ENCODE peak calls at places on chromosomes 6 and 20, in five cellular contexts. One of them, this sample, is unnamed. For H3K36me3, the result is how much of the 10 kb centered on the place peaks cover.

GRCh38 chr20:44247676-44248419 is 740 bp downstream of the GDAP1L1 start:
- DNase-seq in fibroblast of lung: peak
- DNase-seq in cardiac muscle cell: peak
- DNase-seq in psoas muscle: no peak
- DNase-seq in astrocyte: peak
- DNase-seq in this sample: no peak

GRCh38 chr20:6636209-6637159 is 131.0 kb upstream of the BMP2 start:
- DNase-seq in fibroblast of lung: peak
- DNase-seq in cardiac muscle cell: peak
- DNase-seq in psoas muscle: no peak
- DNase-seq in astrocyte: peak
- DNase-seq in this sample: no peak

GRCh38 chr6:13355043-13355945 is 27.0 kb upstream of the TBC1D7 start:
- DNase-seq in fibroblast of lung: peak
- DNase-seq in cardiac muscle cell: peak
- DNase-seq in psoas muscle: no peak
- DNase-seq in astrocyte: peak
- DNase-seq in this sample: no peak

GRCh38 chr6:37667050-37667814 is 30.5 kb downstream of the MDGA1 start:
- DNase-seq in fibroblast of lung: peak
- DNase-seq in cardiac muscle cell: no peak
- DNase-seq in psoas muscle: no peak
- DNase-seq in astrocyte: peak
- DNase-seq in this sample: no peak

GRCh38 chr6:66396145-66396544 is 689.1 kb upstream of the EYS start:
- DNase-seq in fibroblast of lung: no peak
- DNase-seq in cardiac muscle cell: no peak
- DNase-seq in psoas muscle: no peak
- DNase-seq in astrocyte: no peak
- DNase-seq in this sample: no peak

GRCh38 chr6:78383968-78384367 is 483.4 kb upstream of the IRAK1BP1 start:
- DNase-seq in fibroblast of lung: no peak
- DNase-seq in cardiac muscle cell: no peak
- DNase-seq in psoas muscle: no peak
- DNase-seq in astrocyte: no peak
- DNase-seq in this sample: no peak

GRCh38 chr20:50558483-50558925 is 48.3 kb downstream of the PTPN1 start:
- DNase-seq in fibroblast of lung: peak
- DNase-seq in cardiac muscle cell: peak
- DNase-seq in psoas muscle: no peak
- DNase-seq in astrocyte: peak
- DNase-seq in this sample: no peak

GRCh38 chr6:29035951-29036350 is 9.0 kb downstream of the OR2W1 start:
- DNase-seq in fibroblast of lung: no peak
- DNase-seq in cardiac muscle cell: no peak
- DNase-seq in psoas muscle: no peak
- DNase-seq in astrocyte: no peak
- DNase-seq in this sample: no peak

GRCh38 chr6:167855825-167856425 is 29.2 kb downstream of the AFDN start:
- DNase-seq in fibroblast of lung: peak
- DNase-seq in cardiac muscle cell: peak
- DNase-seq in psoas muscle: no peak
- DNase-seq in astrocyte: peak
- DNase-seq in this sample: no peak

GRCh38 chr6:69791065-69791471 is 5.7 kb downstream of the LMBRD1 start:
- DNase-seq in fibroblast of lung: no peak
- DNase-seq in cardiac muscle cell: no peak
- DNase-seq in psoas muscle: no peak
- DNase-seq in astrocyte: peak
- DNase-seq in this sample: no peak

GRCh38 chr6:123380257-123380656 is 256.5 kb downstream of the TRDN start:
- DNase-seq in fibroblast of lung: peak
- DNase-seq in cardiac muscle cell: peak
- DNase-seq in psoas muscle: no peak
- DNase-seq in astrocyte: peak
- DNase-seq in this sample: no peak

GRCh38 chr20:24863356-24863755 is 85.7 kb upstream of the CST7 start:
- DNase-seq in fibroblast of lung: peak
- DNase-seq in cardiac muscle cell: peak
- DNase-seq in psoas muscle: no peak
- DNase-seq in astrocyte: peak
- DNase-seq in this sample: no peak

GRCh38 chr20:36240076-36240475 is 3.8 kb downstream of the AAR2 start:
- DNase-seq in fibroblast of lung: no peak
- DNase-seq in cardiac muscle cell: no peak
- DNase-seq in psoas muscle: no peak
- DNase-seq in astrocyte: no peak
- DNase-seq in this sample: no peak
- H3K36me3 ChIP-seq in fibroblast of lung: under half
- H3K36me3 ChIP-seq in cardiac muscle cell: under half
- H3K36me3 ChIP-seq in psoas muscle: under half
- H3K36me3 ChIP-seq in astrocyte: under half
- H3K36me3 ChIP-seq in this sample: under half

GRCh38 chr6:31778999-31779885 is 2.1 kb upstream of the VWA7 start:
- DNase-seq in fibroblast of lung: no peak
- DNase-seq in cardiac muscle cell: no peak
- DNase-seq in psoas muscle: no peak
- DNase-seq in astrocyte: no peak
- DNase-seq in this sample: no peak
- H3K36me3 ChIP-seq in fibroblast of lung: under half
- H3K36me3 ChIP-seq in cardiac muscle cell: under half
- H3K36me3 ChIP-seq in psoas muscle: under half
- H3K36me3 ChIP-seq in astrocyte: under half
- H3K36me3 ChIP-seq in this sample: under half

DNA sequence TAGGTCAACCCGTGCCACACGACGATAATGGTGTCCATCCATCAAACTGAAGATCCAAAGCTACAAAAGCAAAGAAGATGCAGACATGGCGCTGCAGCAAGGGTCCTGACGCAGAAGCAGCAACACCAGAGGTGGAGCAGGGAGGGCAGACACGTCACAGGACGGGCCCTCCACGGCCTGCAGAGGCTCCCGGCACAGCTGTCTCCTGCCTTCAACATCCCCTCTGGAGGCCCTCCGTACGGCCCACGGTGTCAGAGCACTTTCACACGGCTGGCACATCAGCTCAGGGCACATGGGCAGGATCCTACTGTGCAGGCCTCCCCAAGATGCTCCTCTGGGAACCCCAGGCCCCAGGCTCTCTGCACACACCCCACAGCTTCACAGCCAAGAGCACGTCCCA is 37.6 kb downstream of the WDR27 start:
- DNase-seq in fibroblast of lung: no peak
- DNase-seq in cardiac muscle cell: no peak
- DNase-seq in psoas muscle: no peak
- DNase-seq in astrocyte: no peak
- DNase-seq in this sample: no peak
- H3K36me3 ChIP-seq in fibroblast of lung: under half
- H3K36me3 ChIP-seq in cardiac muscle cell: under half
- H3K36me3 ChIP-seq in psoas muscle: under half
- H3K36me3 ChIP-seq in astrocyte: under half
- H3K36me3 ChIP-seq in this sample: under half

GRCh38 chr6:151092561-151092960 is 147.2 kb upstream of the AKAP12 start:
- DNase-seq in fibroblast of lung: no peak
- DNase-seq in cardiac muscle cell: no peak
- DNase-seq in psoas muscle: no peak
- DNase-seq in astrocyte: peak
- DNase-seq in this sample: no peak
- H3K36me3 ChIP-seq in fibroblast of lung: under half
- H3K36me3 ChIP-seq in cardiac muscle cell: under half
- H3K36me3 ChIP-seq in psoas muscle: under half
- H3K36me3 ChIP-seq in astrocyte: under half
- H3K36me3 ChIP-seq in this sample: under half

GRCh38 chr6:16146028-16146427 is 17.1 kb downstream of the MYLIP start:
- DNase-seq in fibroblast of lung: no peak
- DNase-seq in cardiac muscle cell: no peak
- DNase-seq in psoas muscle: no peak
- DNase-seq in astrocyte: no peak
- DNase-seq in this sample: no peak
- H3K36me3 ChIP-seq in fibroblast of lung: under half
- H3K36me3 ChIP-seq in cardiac muscle cell: half or more
- H3K36me3 ChIP-seq in psoas muscle: under half
- H3K36me3 ChIP-seq in astrocyte: under half
- H3K36me3 ChIP-seq in this sample: half or more

GRCh38 chr6:131592935-131593334 is 19.9 kb downstream of the ARG1 start:
- DNase-seq in fibroblast of lung: no peak
- DNase-seq in cardiac muscle cell: no peak
- DNase-seq in psoas muscle: no peak
- DNase-seq in astrocyte: no peak
- DNase-seq in this sample: no peak

GRCh38 chr6:131597448-131597847 is 24.4 kb downstream of the ARG1 start:
- DNase-seq in fibroblast of lung: peak
- DNase-seq in cardiac muscle cell: peak
- DNase-seq in psoas muscle: no peak
- DNase-seq in astrocyte: no peak
- DNase-seq in this sample: no peak

DNA sequence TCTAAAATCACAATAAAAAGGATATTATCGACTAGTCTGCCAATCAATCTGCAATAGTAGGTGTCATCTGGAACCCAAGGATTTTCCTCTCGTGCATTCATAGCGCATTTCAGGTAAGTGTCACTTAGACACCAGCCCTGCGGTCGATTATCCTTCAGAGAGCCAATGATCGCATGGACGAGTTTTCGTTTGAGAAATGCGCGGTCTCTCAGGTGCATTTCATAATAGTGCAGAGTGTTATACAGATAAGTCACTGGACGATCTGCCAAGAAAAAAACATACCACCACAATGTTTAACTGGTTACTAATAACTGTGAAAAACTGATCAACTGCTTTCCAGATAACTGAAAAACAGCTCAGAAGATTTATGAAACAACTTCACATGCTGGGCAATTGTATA is 21.0 kb downstream of the ARG1 start:
- DNase-seq in fibroblast of lung: no peak
- DNase-seq in cardiac muscle cell: no peak
- DNase-seq in psoas muscle: no peak
- DNase-seq in astrocyte: no peak
- DNase-seq in this sample: no peak
- H3K36me3 ChIP-seq in fibroblast of lung: under half
- H3K36me3 ChIP-seq in cardiac muscle cell: half or more
- H3K36me3 ChIP-seq in psoas muscle: under half
- H3K36me3 ChIP-seq in astrocyte: half or more
- H3K36me3 ChIP-seq in this sample: half or more

DNA sequence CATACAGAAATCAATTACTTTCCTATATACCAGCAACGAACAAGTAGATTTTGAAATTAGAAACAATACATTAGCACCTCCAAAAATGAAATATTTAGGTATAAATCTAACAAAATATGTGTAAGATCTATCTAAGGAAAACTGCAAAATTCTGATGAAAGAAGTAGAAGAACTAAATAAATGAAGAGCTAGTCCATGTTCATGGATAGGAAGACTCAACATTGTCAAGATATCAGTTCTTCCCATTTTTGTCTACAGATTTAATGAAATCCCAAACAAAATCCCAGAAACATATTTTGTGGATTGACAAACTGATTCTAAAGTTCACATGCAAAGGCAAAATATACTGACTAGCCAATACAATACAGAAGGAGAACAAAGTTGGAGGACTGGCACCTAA is 33.7 kb downstream of the PREP start:
- DNase-seq in fibroblast of lung: no peak
- DNase-seq in cardiac muscle cell: no peak
- DNase-seq in psoas muscle: no peak
- DNase-seq in astrocyte: no peak
- DNase-seq in this sample: no peak
- H3K36me3 ChIP-seq in fibroblast of lung: under half
- H3K36me3 ChIP-seq in cardiac muscle cell: under half
- H3K36me3 ChIP-seq in psoas muscle: under half
- H3K36me3 ChIP-seq in astrocyte: under half
- H3K36me3 ChIP-seq in this sample: under half

DNA sequence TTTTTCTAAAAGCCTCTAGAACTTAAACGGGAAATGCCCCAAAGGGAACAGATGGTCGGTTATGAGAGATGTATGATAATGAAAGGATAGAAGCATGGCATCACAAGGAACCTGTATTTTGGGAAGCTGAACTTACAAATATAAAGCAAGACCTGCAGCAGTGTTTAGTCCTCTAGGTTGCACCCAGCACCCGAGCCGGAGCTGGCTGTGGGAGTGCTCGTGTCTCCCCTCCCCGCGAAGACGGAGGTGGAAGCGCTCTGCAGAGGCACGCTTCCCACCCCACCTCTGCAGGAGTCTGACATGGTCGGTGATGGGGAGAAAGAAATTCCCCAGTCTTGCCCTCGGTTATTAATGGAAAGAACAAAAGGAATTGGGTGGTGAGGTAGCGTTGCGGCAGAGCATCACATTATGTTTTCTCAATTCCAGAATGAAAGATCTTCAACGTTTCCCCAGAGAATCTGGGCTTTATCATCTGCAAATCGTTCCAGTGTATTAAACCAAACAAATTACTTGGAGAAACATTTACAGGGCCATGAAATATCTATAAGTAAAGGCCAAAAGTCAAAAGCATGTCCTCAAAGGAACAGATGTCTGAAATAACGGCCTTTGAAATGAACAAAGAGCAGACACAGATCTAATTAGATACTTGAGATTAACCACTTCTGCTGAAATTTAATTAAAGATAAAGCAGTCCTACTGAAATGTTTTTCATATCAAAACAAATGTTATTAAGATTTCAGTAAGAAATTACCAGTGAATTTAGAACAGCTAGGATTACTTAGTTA is 103.2 kb upstream of the POPDC3 start:
- DNase-seq in fibroblast of lung: no peak
- DNase-seq in cardiac muscle cell: no peak
- DNase-seq in psoas muscle: no peak
- DNase-seq in astrocyte: no peak
- DNase-seq in this sample: no peak
- H3K36me3 ChIP-seq in fibroblast of lung: under half
- H3K36me3 ChIP-seq in cardiac muscle cell: under half
- H3K36me3 ChIP-seq in psoas muscle: under half
- H3K36me3 ChIP-seq in astrocyte: under half
- H3K36me3 ChIP-seq in this sample: half or more

DNA sequence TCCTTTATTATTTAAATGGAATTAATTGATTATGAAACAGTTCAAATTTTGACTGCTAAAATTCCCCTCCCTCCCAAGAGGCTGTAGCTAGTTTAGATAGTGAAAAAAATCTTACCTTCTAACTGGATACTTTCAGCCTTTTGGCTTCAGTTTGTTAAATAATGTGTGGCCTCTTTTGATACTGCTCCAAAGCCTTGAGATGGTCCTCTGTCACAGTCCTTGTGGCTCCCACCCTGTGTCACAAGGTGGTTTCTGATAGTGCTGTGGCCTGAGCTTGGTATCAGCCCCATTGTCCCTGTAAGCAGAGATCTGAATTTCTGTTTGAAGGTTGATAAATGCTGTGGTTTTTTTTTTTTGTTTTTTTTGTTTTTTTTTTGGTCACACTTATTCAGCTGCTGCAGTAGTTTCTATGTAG is 20.8 kb downstream of the PANK2 start:
- DNase-seq in fibroblast of lung: no peak
- DNase-seq in cardiac muscle cell: no peak
- DNase-seq in psoas muscle: no peak
- DNase-seq in astrocyte: no peak
- DNase-seq in this sample: no peak
- H3K36me3 ChIP-seq in fibroblast of lung: under half
- H3K36me3 ChIP-seq in cardiac muscle cell: under half
- H3K36me3 ChIP-seq in psoas muscle: under half
- H3K36me3 ChIP-seq in astrocyte: under half
- H3K36me3 ChIP-seq in this sample: half or more

GRCh38 chr20:59602546-59603080 is 1.7 kb upstream of the PHACTR3 start:
- DNase-seq in fibroblast of lung: no peak
- DNase-seq in cardiac muscle cell: no peak
- DNase-seq in psoas muscle: no peak
- DNase-seq in astrocyte: no peak
- DNase-seq in this sample: no peak
- H3K36me3 ChIP-seq in fibroblast of lung: under half
- H3K36me3 ChIP-seq in cardiac muscle cell: under half
- H3K36me3 ChIP-seq in psoas muscle: under half
- H3K36me3 ChIP-seq in astrocyte: under half
- H3K36me3 ChIP-seq in this sample: under half

This sample was measured in effector memory CD4-positive, alpha-beta T cell.